ENCODE peak calls at places on chromosomes 16 and 17, in six cellular contexts. L, K, M, Z, X and H are unnamed samples.

GRCh38 chr17:67608691-67609090 is 109.0 kb upstream of the NOL11 start:
- DNase-seq in L (peak), K (no peak), M (peak), Z (no peak), X (no peak), H (no peak)

GRCh38 chr17:3695723-3696411 is at the start of gene P2RX5:
- DNase-seq in L (no peak), K (peak), M (peak), Z (no peak), X (no peak), H (peak)

GRCh38 chr16:29816694-29817441 is 916 bp downstream of the PAGR1 start:
- DNase-seq in L (peak), K (peak), M (peak), Z (no peak), X (peak), H (no peak)

GRCh38 chr16:23334421-23334853 is 32.3 kb downstream of the SCNN1B start:
- DNase-seq in L (no peak), K (no peak), M (no peak), Z (no peak), X (no peak), H (no peak)

GRCh38 chr16:84088695-84089395 is 27.9 kb downstream of the MBTPS1 start:
- DNase-seq in L (no peak), K (no peak), M (peak), Z (no peak), X (no peak), H (no peak)

GRCh38 chr17:51607512-51607911 is 347.2 kb downstream of the UTP18 start:
- DNase-seq in L (no peak), K (no peak), M (no peak), Z (no peak), X (no peak), H (no peak)

GRCh38 chr17:42061641-42062487 is 11.5 kb upstream of the C17orf113 start:
- DNase-seq in L (no peak), K (no peak), M (no peak), Z (no peak), X (no peak), H (no peak)

GRCh38 chr16:65180986-65181710 is 59.3 kb upstream of the CDH11 start:
- DNase-seq in L (no peak), K (no peak), M (no peak), Z (no peak), X (no peak), H (no peak)

GRCh38 chr16:47037746-47038458 is 64.4 kb upstream of the DNAJA2 start:
- DNase-seq in L (peak), K (peak), M (peak), Z (no peak), X (peak), H (peak)

GRCh38 chr17:10050597-10051101 is 145.6 kb upstream of the RCVRN start:
- DNase-seq in L (peak), K (no peak), M (peak), Z (no peak), X (no peak), H (no peak)

GRCh38 chr16:2256531-2257140 is 5.2 kb upstream of the ECI1 start:
- DNase-seq in L (no peak), K (no peak), M (no peak), Z (no peak), X (no peak), H (no peak)

GRCh38 chr17:58200024-58200633 is 7.6 kb downstream of the EPX start:
- DNase-seq in L (peak), K (peak), M (peak), Z (peak), X (no peak), H (peak)

GRCh38 chr17:78935419-78936323 is 10.5 kb upstream of the TIMP2 start:
- DNase-seq in L (peak), K (peak), M (peak), Z (no peak), X (no peak), H (no peak)

GRCh38 chr17:65463242-65463641 is 98.2 kb downstream of the AXIN2 start:
- DNase-seq in L (peak), K (no peak), M (no peak), Z (no peak), X (peak), H (no peak)

GRCh38 chr17:44241104-44241503 is 21.6 kb upstream of the UBTF start:
- DNase-seq in L (no peak), K (no peak), M (no peak), Z (no peak), X (no peak), H (no peak)

GRCh38 chr17:8163978-8164814 is 1.4 kb upstream of the VAMP2 start:
- DNase-seq in L (peak), K (peak), M (peak), Z (no peak), X (no peak), H (no peak)

GRCh38 chr17:77423589-77424451 is 283.1 kb downstream of the SEC14L1 start:
- DNase-seq in L (peak), K (no peak), M (peak), Z (no peak), X (no peak), H (no peak)

GRCh38 chr17:4856937-4857314 is 23.8 kb downstream of the MINK1 start:
- DNase-seq in L (no peak), K (no peak), M (no peak), Z (no peak), X (no peak), H (no peak)

GRCh38 chr17:75240394-75241142 is 20.8 kb downstream of the GGA3 start:
- DNase-seq in L (peak), K (peak), M (peak), Z (no peak), X (peak), H (peak)

GRCh38 chr17:13557077-13557476 is 44.7 kb downstream of the HS3ST3A1 start:
- DNase-seq in L (peak), K (no peak), M (peak), Z (no peak), X (no peak), H (no peak)

GRCh38 chr17:73657473-73658116 is 13.3 kb upstream of the SDK2 start:
- DNase-seq in L (no peak), K (peak), M (peak), Z (no peak), X (peak), H (peak)

GRCh38 chr17:7296189-7296861 is 1.9 kb upstream of the YBX2 start:
- DNase-seq in L (peak), K (peak), M (peak), Z (no peak), X (peak), H (peak)

GRCh38 chr16:30740364-30741251 is 7.6 kb upstream of the PHKG2 start:
- DNase-seq in L (peak), K (peak), M (peak), Z (no peak), X (peak), H (no peak)

GRCh38 chr16:9061358-9061813 is 30.1 kb upstream of the HAPSTR1 start:
- DNase-seq in L (peak), K (no peak), M (peak), Z (no peak), X (no peak), H (no peak)

GRCh38 chr16:13378151-13378550 is 476.8 kb downstream of the SHISA9 start:
- DNase-seq in L (no peak), K (no peak), M (no peak), Z (no peak), X (no peak), H (no peak)

GRCh38 chr16:14436410-14436955 is 193.6 kb downstream of the PARN start:
- DNase-seq in L (no peak), K (no peak), M (no peak), Z (no peak), X (no peak), H (no peak)

GRCh38 chr17:80007939-80008338 is 27.7 kb downstream of the TBC1D16 start:
- DNase-seq in L (no peak), K (no peak), M (no peak), Z (no peak), X (no peak), H (no peak)
- H3K4ac ChIP-seq in L (no peak), K (no peak), M (no peak), Z (no peak), X (no peak), H (no peak)

GRCh38 chr17:36884495-36885160 is 52.6 kb upstream of the LHX1 start:
- DNase-seq in L (no peak), K (peak), M (no peak), Z (no peak), X (no peak), H (no peak)

GRCh38 chr17:36881323-36881722 is 56.0 kb upstream of the LHX1 start:
- DNase-seq in L (no peak), K (no peak), M (no peak), Z (no peak), X (no peak), H (no peak)

GRCh38 chr17:36885761-36886365 is 51.4 kb upstream of the LHX1 start:
- DNase-seq in L (no peak), K (no peak), M (no peak), Z (no peak), X (no peak), H (no peak)

GRCh38 chr17:36888236-36888957 is 48.9 kb upstream of the LHX1 start:
- DNase-seq in L (no peak), K (no peak), M (no peak), Z (no peak), X (no peak), H (no peak)

DNA sequence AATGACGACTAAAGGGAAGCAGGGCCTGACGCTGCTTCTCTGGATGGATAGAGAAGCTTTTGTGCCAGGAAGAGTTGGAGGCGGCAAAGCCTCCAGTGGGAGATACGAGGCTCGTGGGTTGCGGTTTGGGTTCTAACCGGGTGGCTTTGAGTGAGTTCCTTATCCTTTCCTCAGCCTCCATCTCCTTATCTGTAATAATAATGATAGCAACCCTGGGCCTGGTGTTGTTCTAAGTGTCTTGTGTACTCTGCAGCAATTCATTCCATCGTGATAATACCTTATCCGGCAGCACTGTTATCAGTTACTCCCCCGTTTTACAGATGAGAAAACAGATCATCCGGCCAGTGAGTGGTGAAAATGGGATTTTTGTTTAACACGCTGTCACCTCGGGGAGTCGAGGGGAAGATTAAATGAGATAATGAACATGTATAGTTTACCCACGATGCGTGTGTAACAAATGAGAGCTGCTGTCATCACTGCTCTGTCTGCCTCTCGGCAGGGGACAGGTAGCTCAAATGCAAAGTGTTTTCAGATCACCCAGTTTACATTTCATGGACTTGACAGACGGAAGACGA is 52.0 kb upstream of the LHX1 start:
- DNase-seq in L (no peak), K (no peak), M (no peak), Z (no peak), X (no peak), H (no peak)
- H2BK5ac ChIP-seq in L (no peak), K (no peak), M (no peak), Z (peak), X (no peak), H (no peak)

DNA sequence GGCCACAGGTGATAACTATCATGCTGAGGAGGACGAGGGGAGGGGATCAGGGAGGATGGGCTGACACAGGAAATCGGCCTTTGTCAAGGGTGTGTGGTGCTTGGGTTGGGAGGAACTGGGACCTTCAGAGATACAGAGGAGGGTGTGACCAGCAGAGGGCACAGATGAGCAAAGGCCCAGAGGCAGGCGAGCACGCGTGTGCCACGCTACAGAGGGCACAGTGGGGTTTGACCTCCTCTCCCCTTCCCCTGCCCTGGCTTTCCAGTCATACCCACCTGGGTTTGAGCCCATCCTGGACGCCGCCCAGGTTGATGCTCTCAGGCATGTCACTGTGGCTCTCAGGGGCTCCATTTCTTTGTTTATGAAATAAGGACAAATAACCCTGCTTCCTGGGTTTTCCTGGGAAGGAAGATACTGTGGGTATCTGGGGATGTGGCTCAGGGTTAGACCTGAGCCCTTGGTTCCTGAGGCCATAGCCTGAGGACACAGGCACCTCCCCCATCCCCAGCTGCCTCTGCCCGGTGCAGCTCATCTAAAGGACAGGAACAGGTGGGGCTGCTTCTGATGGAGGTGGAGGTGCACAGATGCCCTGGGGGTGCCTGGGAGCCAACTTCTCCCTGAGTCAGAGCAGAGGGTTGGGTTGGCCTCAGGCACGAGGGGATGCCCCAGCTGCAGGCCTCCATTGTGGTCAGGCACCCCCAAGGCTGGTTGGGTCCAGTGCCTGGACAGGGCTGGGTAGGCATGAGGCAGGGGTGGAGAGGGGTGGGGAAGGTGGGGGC is 51.8 kb downstream of the BEAN1 start:
- DNase-seq in L (peak), K (peak), M (peak), Z (peak), X (peak), H (no peak)
- H4K91ac ChIP-seq in L (no peak), K (no peak), M (peak), Z (no peak), X (peak), H (no peak)

GRCh38 chr16:71528863-71529262 is 2.6 kb downstream of the CHST4 start:
- DNase-seq in L (no peak), K (no peak), M (no peak), Z (no peak), X (no peak), H (no peak)

GRCh38 chr16:71524566-71525553 is 1.4 kb upstream of the CHST4 start:
- DNase-seq in L (no peak), K (no peak), M (no peak), Z (no peak), X (peak), H (no peak)

GRCh38 chr16:71520550-71520949 is 5.7 kb upstream of the CHST4 start:
- DNase-seq in L (no peak), K (no peak), M (no peak), Z (no peak), X (peak), H (no peak)

GRCh38 chr16:71528257-71528656 is 2.0 kb downstream of the CHST4 start:
- DNase-seq in L (no peak), K (no peak), M (no peak), Z (no peak), X (no peak), H (no peak)

GRCh38 chr16:71526111-71526998 is at the start of gene CHST4:
- DNase-seq in L (peak), K (peak), M (peak), Z (peak), X (peak), H (peak)
- H3K4ac ChIP-seq in L (no peak), K (no peak), M (no peak), Z (peak), X (no peak), H (no peak)

GRCh38 chr17:81513669-81514484 is 1.3 kb upstream of the ACTG1 start:
- DNase-seq in L (peak), K (peak), M (peak), Z (no peak), X (peak), H (peak)

GRCh38 chr17:81512984-81513668 is 527 bp upstream of the ACTG1 start:
- DNase-seq in L (peak), K (peak), M (peak), Z (no peak), X (no peak), H (peak)

GRCh38 chr17:81511800-81512559 is 619 bp downstream of the ACTG1 start:
- DNase-seq in L (no peak), K (peak), M (no peak), Z (no peak), X (no peak), H (no peak)

GRCh38 chr17:81511550-81511799 is 1.1 kb downstream of the ACTG1 start:
- DNase-seq in L (peak), K (no peak), M (no peak), Z (no peak), X (no peak), H (no peak)

DNA sequence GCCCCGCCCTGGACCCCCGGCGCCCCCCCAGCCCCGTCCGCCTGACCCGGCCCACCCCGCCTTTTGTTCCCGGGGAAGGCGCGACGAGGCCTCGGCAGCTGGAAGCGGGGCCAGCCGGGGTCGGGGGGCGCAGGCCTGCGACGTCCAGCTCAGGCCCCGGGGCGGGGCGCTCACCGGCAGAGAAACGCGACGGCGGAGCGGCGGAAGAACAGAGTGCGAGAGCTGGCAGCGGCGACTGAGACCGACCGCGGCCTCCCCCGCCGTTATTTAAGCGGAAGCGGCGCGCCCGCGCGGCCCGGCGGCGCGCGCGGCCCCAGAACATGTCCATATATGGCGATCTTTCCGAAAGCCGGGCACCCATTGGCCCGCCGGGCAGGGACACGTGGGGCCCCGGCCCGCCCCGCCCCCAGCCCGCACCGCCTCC is at the start of gene ACTG1:
- DNase-seq in L (peak), K (peak), M (peak), Z (no peak), X (peak), H (peak)
- H2BK5ac ChIP-seq in L (peak), K (no peak), M (peak), Z (peak), X (peak), H (peak)

GRCh38 chr16:57635266-57636097 is 7.1 kb downstream of the ADGRG1 start:
- DNase-seq in L (no peak), K (no peak), M (no peak), Z (no peak), X (no peak), H (no peak)
- H4K91ac ChIP-seq in L (no peak), K (no peak), M (no peak), Z (peak), X (no peak), H (peak)

DNA sequence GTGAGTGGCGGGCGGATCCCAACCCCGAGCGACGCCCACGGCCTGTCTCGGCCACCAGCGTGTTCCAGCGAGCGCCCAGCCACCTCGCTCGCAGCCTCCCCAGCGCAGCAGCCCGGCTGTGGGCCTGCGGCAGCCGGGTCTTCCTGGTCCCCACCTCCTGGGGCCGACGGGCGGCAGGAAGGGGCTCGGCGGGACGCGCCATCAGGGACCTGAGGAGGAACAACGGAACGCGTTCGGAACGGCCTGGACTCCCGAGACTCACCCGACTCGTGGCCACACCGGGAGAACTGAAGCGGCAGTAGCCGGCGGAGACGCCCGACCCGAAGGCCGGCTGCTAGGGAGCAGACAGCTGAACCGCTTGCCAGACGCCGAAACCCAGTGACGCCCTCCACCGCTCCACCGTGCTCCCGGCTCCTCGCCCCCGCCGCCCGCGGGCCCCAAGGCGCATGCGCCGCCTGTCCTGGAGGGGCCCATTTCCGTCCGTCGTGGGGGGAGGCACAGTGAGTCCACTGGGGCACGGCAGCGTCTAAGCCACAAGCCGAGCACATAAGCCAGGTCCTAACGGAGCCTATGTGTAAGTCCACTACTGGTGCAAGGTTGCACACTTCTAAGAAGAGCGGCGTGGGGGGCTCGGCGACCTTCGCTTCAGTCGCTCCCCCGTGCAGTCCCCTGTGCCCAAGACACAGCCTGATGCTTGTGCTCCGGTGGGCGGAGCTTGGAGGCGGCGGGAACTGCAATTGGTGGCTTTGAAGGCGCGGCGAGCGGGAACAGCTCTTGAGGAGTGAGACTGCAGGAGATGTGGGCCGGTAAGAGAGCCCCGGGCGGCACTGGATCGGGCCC is at the start of the genes CENPN and CMC2:
- DNase-seq in L (peak), K (peak), M (peak), Z (peak), X (peak), H (peak)
- H3K4ac ChIP-seq in L (peak), K (no peak), M (peak), Z (peak), X (peak), H (no peak)